ENCODE peak calls at places on chromosome 14, in four cellular contexts. X, Q, V and H are unnamed samples.
A peak's percentile ranks its signal among the peaks of the same experiment; 100 is the strongest.

GRCh38 chr14:22597771-22598098 is 365 bp upstream of the ABHD4 start:
- DNase-seq in Q (no peak), X (peak; percentile 18), V (no peak), H (no peak)

GRCh38 chr14:93655078-93655750 is 133.1 kb downstream of the PRIMA1 start:
- DNase-seq in X (peak; percentile 42), Q (peak; percentile 40), V (no peak), H (peak; percentile 29)

GRCh38 chr14:79254069-79254775 is 957.1 kb downstream of the DIO2 start:
- DNase-seq in X (no peak), V (no peak), Q (peak; percentile 79), H (no peak)

GRCh38 chr14:23177181-23177580 is 6.3 kb downstream of the SLC7A8 start:
- DNase-seq in V (no peak), Q (no peak), X (peak; percentile 60), H (peak; percentile 68)

GRCh38 chr14:61581340-61581739 is 114.0 kb upstream of the HIF1A start:
- DNase-seq in X (no peak), V (no peak), Q (no peak), H (no peak)

GRCh38 chr14:59126714-59127436 is 61.6 kb upstream of the DAAM1 start:
- DNase-seq in Q (peak; percentile 51), V (no peak), X (peak; percentile 66), H (no peak)

GRCh38 chr14:46140445-46140844 is 511.1 kb downstream of the RPL10L start:
- DNase-seq in X (no peak), V (no peak), Q (no peak), H (no peak)

GRCh38 chr14:27242874-27243273 is 645.0 kb upstream of the NOVA1 start:
- DNase-seq in X (no peak), Q (no peak), V (no peak), H (no peak)

GRCh38 chr14:102731101-102731870 is 46.0 kb upstream of the TRAF3 start:
- DNase-seq in X (no peak), V (no peak), Q (no peak), H (no peak)

GRCh38 chr14:93396456-93396855 is 34.3 kb upstream of the UNC79 start:
- DNase-seq in X (no peak), Q (no peak), V (no peak), H (no peak)

GRCh38 chr14:52080817-52081755 is 12.2 kb upstream of the NID2 start:
- DNase-seq in V (no peak), X (no peak), Q (peak; percentile 96), H (no peak)

GRCh38 chr14:104367811-104368750 is 211.5 kb upstream of the C14orf180 start:
- DNase-seq in Q (no peak), X (no peak), V (no peak), H (no peak)

GRCh38 chr14:75303415-75303814 is 24.8 kb downstream of the FOS start:
- DNase-seq in X (peak; percentile 84), Q (peak; percentile 62), V (peak; percentile 47), H (peak; percentile 65)

GRCh38 chr14:32361674-32362073 is 32.6 kb downstream of the AKAP6 start:
- DNase-seq in Q (no peak), X (no peak), V (no peak), H (no peak)

GRCh38 chr14:39988939-39989338 is 556.7 kb upstream of the FBXO33 start:
- DNase-seq in X (peak; percentile 45), Q (no peak), V (no peak), H (no peak)

GRCh38 chr14:59870277-59871165 is at the start of gene RTN1:
- DNase-seq in Q (no peak), X (peak; percentile 15), V (peak; percentile 51), H (peak; percentile 25)

GRCh38 chr14:31855262-31855661 is 221.8 kb upstream of the ARHGAP5 start:
- DNase-seq in X (no peak), V (no peak), Q (no peak), H (no peak)

GRCh38 chr14:42163136-42163535 is 556.5 kb downstream of the LRFN5 start:
- DNase-seq in Q (no peak), X (no peak), V (no peak), H (no peak)

GRCh38 chr14:60616326-60617044 is 32.8 kb downstream of the SIX1 start:
- DNase-seq in Q (no peak), X (no peak), V (no peak), H (no peak)

GRCh38 chr14:94173471-94173884 is 644 bp upstream of the PPP4R4 start:
- DNase-seq in V (no peak), Q (no peak), X (no peak), H (peak; percentile 25)

GRCh38 chr14:59407246-59407615 is 57.9 kb downstream of the GPR135 start:
- DNase-seq in X (no peak), Q (peak; percentile 90), V (no peak), H (no peak)

GRCh38 chr14:65134651-65135579 is 32.6 kb upstream of the MAX start:
- DNase-seq in Q (no peak), X (peak; percentile 45), V (no peak), H (peak; percentile 56)

GRCh38 chr14:95497561-95498011 is 18.9 kb downstream of the SYNE3 start:
- DNase-seq in Q (no peak), V (no peak), X (no peak), H (no peak)

GRCh38 chr14:95496111-95496681 is 20.3 kb downstream of the SYNE3 start:
- DNase-seq in X (no peak), V (no peak), Q (no peak), H (no peak)

GRCh38 chr14:95495093-95495492 is 21.4 kb downstream of the SYNE3 start:
- DNase-seq in Q (no peak), X (no peak), V (no peak), H (no peak)

GRCh38 chr14:95495538-95496025 is 20.9 kb downstream of the SYNE3 start:
- DNase-seq in V (no peak), X (no peak), Q (no peak), H (peak; percentile 53)

DNA sequence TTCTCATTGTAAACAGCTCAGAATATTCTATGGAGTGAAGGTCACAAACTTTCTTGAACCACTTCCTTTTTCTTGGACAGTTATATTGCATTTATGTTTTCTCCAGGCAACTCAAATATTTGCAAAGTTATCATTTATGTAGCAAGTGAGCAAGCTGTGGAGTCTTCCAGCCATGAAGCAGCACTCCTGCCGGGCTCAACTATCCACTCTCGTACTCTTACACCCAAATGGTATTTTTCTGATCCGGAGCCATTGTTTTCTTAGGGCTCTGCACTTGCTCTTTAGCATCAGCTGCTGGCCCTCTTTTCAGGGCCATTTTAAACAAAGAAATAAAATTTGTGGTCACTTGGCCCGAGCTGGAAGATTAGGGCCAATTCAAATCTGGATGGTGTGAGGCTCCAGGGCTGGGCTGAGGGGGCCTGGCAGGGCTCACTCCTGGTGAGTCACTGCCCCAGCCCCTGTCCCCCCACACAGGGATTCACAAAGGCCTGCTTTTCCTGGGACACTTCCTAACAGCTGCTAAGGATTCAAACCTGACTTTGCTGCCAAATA is 19.7 kb downstream of the SYNE3 start:
- DNase-seq in X (no peak), V (no peak), Q (no peak), H (peak; percentile 43)
- H3K27ac ChIP-seq in X (no peak overlapping the region), V (peak overlapping the region; percentile 73), Q (no peak overlapping the region), H (peak overlapping the region; percentile 61)

DNA sequence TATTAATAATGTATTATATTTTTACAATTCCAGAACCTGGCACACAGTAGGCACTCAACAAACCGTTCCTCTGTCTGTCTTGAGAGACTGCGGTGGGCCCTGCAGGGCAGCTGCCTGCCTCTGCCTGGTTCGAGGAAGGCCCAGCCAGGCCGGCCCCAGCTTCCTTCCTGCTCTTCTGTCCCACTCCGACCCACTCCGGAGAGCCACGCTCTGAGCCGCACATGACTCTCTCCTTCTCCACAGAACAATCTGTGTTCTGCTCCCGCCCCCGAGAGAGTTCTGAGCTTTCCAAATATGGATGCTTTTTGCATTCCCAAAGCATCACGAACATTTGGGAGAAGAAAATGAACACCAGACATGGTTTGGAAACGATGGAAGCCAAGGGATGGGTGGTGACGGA is 57.3 kb downstream of the TTC7B start:
- DNase-seq in X (no peak), Q (peak; percentile 17), V (peak; percentile 74), H (peak; percentile 37)
- H3K4me3 ChIP-seq in X (no peak overlapping the region), Q (peak overlapping the region; percentile 65), V (peak overlapping the region; percentile 72), H (peak overlapping the region; percentile 51)

GRCh38 chr14:67776653-67777322 is 39.6 kb downstream of the ZFYVE26 start:
- DNase-seq in V (no peak), Q (no peak), X (no peak), H (no peak)

GRCh38 chr14:67785270-67786109 is 30.9 kb downstream of the ZFYVE26 start:
- DNase-seq in V (no peak), Q (no peak), X (no peak), H (no peak)

GRCh38 chr14:67787673-67788072 is 28.7 kb downstream of the ZFYVE26 start:
- DNase-seq in X (no peak), V (no peak), Q (no peak), H (no peak)

GRCh38 chr14:67784244-67784823 is 32.1 kb downstream of the ZFYVE26 start:
- DNase-seq in X (no peak), V (no peak), Q (no peak), H (no peak)

DNA sequence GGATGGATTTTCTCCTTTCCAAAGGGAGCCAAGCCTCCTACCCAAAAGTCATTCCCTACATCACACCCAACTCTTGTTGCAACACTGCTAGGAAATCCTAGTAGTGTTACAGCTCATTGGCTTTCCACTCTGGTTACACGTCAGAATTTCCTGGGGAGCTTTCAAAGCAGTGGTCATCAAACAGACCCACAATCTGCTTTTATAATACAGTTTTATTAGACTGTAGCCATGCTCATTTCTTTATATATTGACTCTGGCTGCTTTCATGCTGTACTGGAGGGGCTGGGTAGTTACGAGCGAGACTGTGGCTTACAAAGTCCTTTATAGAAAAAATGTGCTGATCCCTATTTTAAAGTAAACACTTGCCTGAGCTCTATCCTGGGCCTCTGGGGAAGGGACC is 34.3 kb downstream of the ZFYVE26 start:
- DNase-seq in Q (no peak), V (no peak), X (no peak), H (no peak)
- H3K36me3 ChIP-seq in Q (peaks cover 58% of the 10 kb centered on the region), V (peaks cover 100% of the 10 kb centered on the region), X (peaks cover 32% of the 10 kb centered on the region), H (peaks cover 17% of the 10 kb centered on the region)

GRCh38 chr14:69038449-69039286 is 59.6 kb upstream of the ACTN1 start:
- DNase-seq in Q (peak; percentile 95), V (no peak), X (no peak), H (no peak)
- H3K27ac ChIP-seq in Q (peak overlapping the region; percentile 92), V (peak overlapping the region; percentile 36), X (no peak overlapping the region), H (no peak overlapping the region)

DNA sequence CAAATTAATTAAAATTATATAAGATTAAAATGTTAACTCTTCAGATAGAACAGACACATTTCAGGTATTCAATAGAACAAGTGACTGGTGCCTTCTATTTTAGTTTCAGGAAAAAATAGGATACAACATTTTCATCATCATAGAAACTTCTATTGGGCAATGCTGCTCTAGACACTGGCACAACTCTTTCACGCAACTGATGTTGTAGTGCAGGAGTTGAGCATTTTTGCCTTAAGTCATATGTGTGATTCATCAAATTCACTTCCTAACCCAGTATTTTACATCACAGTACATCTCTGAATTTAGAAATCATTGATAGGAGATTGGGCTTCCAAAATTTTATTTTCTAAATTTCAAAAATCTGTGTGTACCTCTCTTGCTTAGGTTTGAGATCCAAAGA is 215.4 kb upstream of the DIO2 start:
- DNase-seq in V (no peak), X (no peak), Q (peak; percentile 24), H (no peak)
- H3K4me3 ChIP-seq in V (no peak overlapping the region), X (no peak overlapping the region), Q (no peak overlapping the region), H (no peak overlapping the region)

DNA sequence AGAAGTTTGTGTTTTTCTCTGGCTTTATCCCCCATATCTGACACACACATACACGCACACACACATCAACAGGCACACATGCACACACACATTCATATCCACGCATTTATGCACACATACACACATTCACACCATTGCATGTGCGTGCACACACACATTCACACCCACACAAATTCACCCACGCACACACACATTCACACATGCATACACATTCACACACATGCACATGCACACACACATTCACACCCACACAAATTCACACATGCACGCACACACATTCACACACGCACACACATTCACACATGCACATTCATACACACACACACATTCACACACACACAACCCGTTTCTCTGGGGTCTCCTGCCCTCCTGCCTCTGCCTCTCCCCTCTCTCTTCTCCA is 264.2 kb downstream of the BCL11B start:
- DNase-seq in V (no peak), X (no peak), Q (no peak), H (no peak)
- H3K36me3 ChIP-seq in V (no peaks in the 10 kb centered on the region), X (no peaks in the 10 kb centered on the region), Q (no peaks in the 10 kb centered on the region), H (no peaks in the 10 kb centered on the region)

GRCh38 chr14:81144811-81145598 is 75.8 kb downstream of the GTF2A1 start:
- DNase-seq in V (no peak), X (peak; percentile 8), Q (no peak), H (no peak)
- H3K27ac ChIP-seq in V (no peak overlapping the region), X (no peak overlapping the region), Q (no peak overlapping the region), H (no peak overlapping the region)